ENCODE peak calls at places on chromosomes 11 and 22, in eight cellular contexts. One of them, this sample, is unnamed.

GRCh38 chr11:32562839-32563599 is 20.6 kb upstream of the EIF3M start:
- DNase-seq in neural crest cell: no peak
- DNase-seq in nephron progenitor cell: peak; percentile 33
- DNase-seq in body of pancreas: no peak
- DNase-seq in adrenal gland: no peak
- DNase-seq in endothelial cell: no peak
- DNase-seq in astrocyte of the spinal cord: no peak
- DNase-seq in Peyer's patch: no peak
- DNase-seq in this sample: no peak

GRCh38 chr11:44083906-44084305 is 11.6 kb upstream of the EXT2 start:
- DNase-seq in neural crest cell: no peak
- DNase-seq in nephron progenitor cell: no peak
- DNase-seq in body of pancreas: no peak
- DNase-seq in adrenal gland: no peak
- DNase-seq in endothelial cell: no peak
- DNase-seq in astrocyte of the spinal cord: peak; percentile 10
- DNase-seq in Peyer's patch: no peak
- DNase-seq in this sample: no peak

GRCh38 chr22:19876941-19877625 is 22.4 kb upstream of the GNB1L start:
- DNase-seq in neural crest cell: no peak
- DNase-seq in nephron progenitor cell: no peak
- DNase-seq in body of pancreas: peak; percentile 9
- DNase-seq in adrenal gland: peak; percentile 5
- DNase-seq in endothelial cell: no peak
- DNase-seq in astrocyte of the spinal cord: no peak
- DNase-seq in Peyer's patch: no peak
- DNase-seq in this sample: peak; percentile 57

GRCh38 chr11:5504403-5504891 is 5.3 kb downstream of the UBQLN3 start:
- DNase-seq in neural crest cell: no peak
- DNase-seq in nephron progenitor cell: no peak
- DNase-seq in body of pancreas: no peak
- DNase-seq in adrenal gland: no peak
- DNase-seq in endothelial cell: no peak
- DNase-seq in astrocyte of the spinal cord: no peak
- DNase-seq in Peyer's patch: no peak
- DNase-seq in this sample: no peak

GRCh38 chr11:76197332-76197731 is 9.0 kb downstream of the WNT11 start:
- DNase-seq in neural crest cell: no peak
- DNase-seq in nephron progenitor cell: no peak
- DNase-seq in body of pancreas: no peak
- DNase-seq in adrenal gland: no peak
- DNase-seq in endothelial cell: no peak
- DNase-seq in astrocyte of the spinal cord: no peak
- DNase-seq in Peyer's patch: no peak
- DNase-seq in this sample: no peak

GRCh38 chr11:118912742-118913410 is 12.8 kb downstream of the BCL9L start:
- DNase-seq in neural crest cell: no peak
- DNase-seq in nephron progenitor cell: no peak
- DNase-seq in body of pancreas: no peak
- DNase-seq in adrenal gland: peak; percentile 62
- DNase-seq in endothelial cell: no peak
- DNase-seq in astrocyte of the spinal cord: no peak
- DNase-seq in Peyer's patch: no peak
- DNase-seq in this sample: no peak

GRCh38 chr11:95920460-95921105 is 3.3 kb downstream of the MTMR2 start:
- DNase-seq in neural crest cell: no peak
- DNase-seq in nephron progenitor cell: no peak
- DNase-seq in body of pancreas: no peak
- DNase-seq in adrenal gland: no peak
- DNase-seq in endothelial cell: no peak
- DNase-seq in astrocyte of the spinal cord: no peak
- DNase-seq in Peyer's patch: no peak
- DNase-seq in this sample: no peak

GRCh38 chr22:44286673-44287072 is 26.1 kb downstream of the SHISAL1 start:
- DNase-seq in neural crest cell: no peak
- DNase-seq in nephron progenitor cell: no peak
- DNase-seq in body of pancreas: no peak
- DNase-seq in adrenal gland: no peak
- DNase-seq in endothelial cell: no peak
- DNase-seq in astrocyte of the spinal cord: no peak
- DNase-seq in Peyer's patch: no peak
- DNase-seq in this sample: no peak

GRCh38 chr22:35102663-35103062 is 36.7 kb downstream of the ISX start:
- DNase-seq in neural crest cell: no peak
- DNase-seq in nephron progenitor cell: peak; percentile 51
- DNase-seq in body of pancreas: no peak
- DNase-seq in adrenal gland: no peak
- DNase-seq in endothelial cell: no peak
- DNase-seq in astrocyte of the spinal cord: no peak
- DNase-seq in Peyer's patch: peak; percentile 78
- DNase-seq in this sample: no peak

GRCh38 chr22:47132428-47132825 is 370.0 kb downstream of the TBC1D22A start:
- DNase-seq in neural crest cell: no peak
- DNase-seq in nephron progenitor cell: no peak
- DNase-seq in body of pancreas: no peak
- DNase-seq in adrenal gland: no peak
- DNase-seq in endothelial cell: no peak
- DNase-seq in astrocyte of the spinal cord: no peak
- DNase-seq in Peyer's patch: no peak
- DNase-seq in this sample: no peak

GRCh38 chr22:32794449-32795213 is 6.9 kb upstream of the TIMP3 start:
- DNase-seq in neural crest cell: no peak
- DNase-seq in nephron progenitor cell: no peak
- DNase-seq in body of pancreas: no peak
- DNase-seq in adrenal gland: no peak
- DNase-seq in endothelial cell: no peak
- DNase-seq in astrocyte of the spinal cord: peak; percentile 33
- DNase-seq in Peyer's patch: no peak
- DNase-seq in this sample: no peak

GRCh38 chr11:112526699-112527410 is 266.2 kb upstream of the PLET1 start:
- DNase-seq in neural crest cell: no peak
- DNase-seq in nephron progenitor cell: no peak
- DNase-seq in body of pancreas: no peak
- DNase-seq in adrenal gland: no peak
- DNase-seq in endothelial cell: no peak
- DNase-seq in astrocyte of the spinal cord: no peak
- DNase-seq in Peyer's patch: no peak
- DNase-seq in this sample: no peak

GRCh38 chr11:112525270-112525669 is 264.6 kb upstream of the PLET1 start:
- DNase-seq in neural crest cell: no peak
- DNase-seq in nephron progenitor cell: no peak
- DNase-seq in body of pancreas: no peak
- DNase-seq in adrenal gland: peak; percentile 23
- DNase-seq in endothelial cell: no peak
- DNase-seq in astrocyte of the spinal cord: peak; percentile 42
- DNase-seq in Peyer's patch: no peak
- DNase-seq in this sample: peak; percentile 69

GRCh38 chr11:112523917-112524316 is 263.3 kb upstream of the PLET1 start:
- DNase-seq in neural crest cell: no peak
- DNase-seq in nephron progenitor cell: no peak
- DNase-seq in body of pancreas: no peak
- DNase-seq in adrenal gland: no peak
- DNase-seq in endothelial cell: no peak
- DNase-seq in astrocyte of the spinal cord: no peak
- DNase-seq in Peyer's patch: no peak
- DNase-seq in this sample: no peak

GRCh38 chr11:112524808-112525207 is 264.1 kb upstream of the PLET1 start:
- DNase-seq in neural crest cell: no peak
- DNase-seq in nephron progenitor cell: no peak
- DNase-seq in body of pancreas: no peak
- DNase-seq in adrenal gland: peak; percentile 19
- DNase-seq in endothelial cell: no peak
- DNase-seq in astrocyte of the spinal cord: no peak
- DNase-seq in Peyer's patch: no peak
- DNase-seq in this sample: peak; percentile 66

DNA sequence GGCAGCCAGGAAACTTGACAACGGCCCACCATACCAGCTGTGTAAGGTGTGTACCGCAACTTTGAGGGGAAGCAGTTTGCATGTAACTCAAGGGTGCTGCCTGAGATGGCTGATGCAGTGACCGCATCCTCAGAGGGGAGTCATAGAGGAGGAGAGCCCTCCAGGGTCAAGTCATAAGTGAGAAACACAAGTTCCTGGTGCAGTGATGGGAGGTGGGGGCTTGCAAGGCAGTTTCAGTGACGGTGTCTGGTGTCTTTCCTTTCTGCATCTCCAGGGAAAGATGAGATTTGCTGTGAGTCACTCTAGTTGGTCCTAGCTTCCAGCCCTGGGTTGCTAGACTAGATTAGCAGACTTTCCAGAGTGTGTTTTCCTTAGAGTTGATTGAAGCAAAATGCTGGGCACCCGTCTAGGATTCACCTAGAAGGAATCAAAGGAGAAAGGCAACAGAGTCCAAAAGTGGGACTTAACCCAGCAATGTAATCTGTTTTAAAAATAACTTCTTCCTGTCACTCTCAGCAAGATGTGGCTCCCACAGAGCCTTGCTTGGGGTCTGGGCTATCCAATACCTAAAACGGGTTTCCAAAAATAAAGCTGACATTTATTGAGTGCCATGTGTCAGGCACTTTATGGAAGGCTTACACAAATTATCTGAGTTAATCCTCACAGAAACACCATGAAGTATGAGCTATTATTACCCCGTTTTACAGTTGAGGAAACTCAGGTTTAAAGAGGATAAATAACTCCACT is 265.4 kb upstream of the PLET1 start:
- DNase-seq in neural crest cell: no peak
- DNase-seq in nephron progenitor cell: no peak
- DNase-seq in body of pancreas: no peak
- DNase-seq in adrenal gland: no peak
- DNase-seq in endothelial cell: no peak
- DNase-seq in astrocyte of the spinal cord: no peak
- DNase-seq in Peyer's patch: no peak
- DNase-seq in this sample: no peak
- TF ChIP-seq CTCF in neural crest cell: no peak
- TF ChIP-seq CTCF in nephron progenitor cell: no peak
- TF ChIP-seq CTCF in body of pancreas: no peak
- TF ChIP-seq CTCF in adrenal gland: no peak
- TF ChIP-seq CTCF in endothelial cell: no peak
- TF ChIP-seq CTCF in astrocyte of the spinal cord: no peak
- TF ChIP-seq CTCF in Peyer's patch: no peak
- TF ChIP-seq CTCF in this sample: no peak

DNA sequence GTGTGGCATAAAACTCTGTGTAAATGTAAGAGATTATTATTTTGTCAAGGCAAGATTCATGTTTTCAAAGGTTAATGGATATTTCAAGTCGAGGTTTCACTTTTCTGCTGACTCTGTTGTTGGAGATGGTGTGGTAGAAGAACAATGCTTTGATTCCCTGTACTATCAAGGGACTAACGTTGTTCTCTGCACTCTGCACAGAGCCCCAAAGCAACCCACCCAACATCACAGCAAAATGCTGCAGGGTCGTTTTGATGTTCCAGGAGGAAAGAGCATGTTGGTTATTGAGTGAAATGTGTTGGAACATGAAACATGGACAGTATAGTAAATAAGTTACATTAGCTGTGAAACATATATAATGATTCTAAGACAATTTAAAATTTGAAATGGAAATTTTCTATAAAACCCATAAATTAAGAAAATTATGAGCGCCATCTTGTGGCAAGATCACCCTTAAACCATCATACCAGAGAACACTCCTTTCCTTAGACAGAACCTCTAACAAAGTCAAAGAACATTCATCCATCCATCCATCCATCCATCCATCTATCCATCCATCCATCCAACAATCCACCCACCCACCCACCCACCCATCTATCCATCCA is 164.4 kb upstream of the ZBED5 start:
- DNase-seq in neural crest cell: no peak
- DNase-seq in nephron progenitor cell: no peak
- DNase-seq in body of pancreas: no peak
- DNase-seq in adrenal gland: no peak
- DNase-seq in endothelial cell: no peak
- DNase-seq in astrocyte of the spinal cord: peak; percentile 29
- DNase-seq in Peyer's patch: no peak
- DNase-seq in this sample: no peak
- TF ChIP-seq CTCF in neural crest cell: peak; percentile 72
- TF ChIP-seq CTCF in nephron progenitor cell: peak; percentile 24
- TF ChIP-seq CTCF in body of pancreas: peak; percentile 53
- TF ChIP-seq CTCF in adrenal gland: peak; percentile 57
- TF ChIP-seq CTCF in endothelial cell: peak; percentile 47
- TF ChIP-seq CTCF in astrocyte of the spinal cord: peak; percentile 45
- TF ChIP-seq CTCF in Peyer's patch: peak; percentile 60
- TF ChIP-seq CTCF in this sample: peak; percentile 39

DNA sequence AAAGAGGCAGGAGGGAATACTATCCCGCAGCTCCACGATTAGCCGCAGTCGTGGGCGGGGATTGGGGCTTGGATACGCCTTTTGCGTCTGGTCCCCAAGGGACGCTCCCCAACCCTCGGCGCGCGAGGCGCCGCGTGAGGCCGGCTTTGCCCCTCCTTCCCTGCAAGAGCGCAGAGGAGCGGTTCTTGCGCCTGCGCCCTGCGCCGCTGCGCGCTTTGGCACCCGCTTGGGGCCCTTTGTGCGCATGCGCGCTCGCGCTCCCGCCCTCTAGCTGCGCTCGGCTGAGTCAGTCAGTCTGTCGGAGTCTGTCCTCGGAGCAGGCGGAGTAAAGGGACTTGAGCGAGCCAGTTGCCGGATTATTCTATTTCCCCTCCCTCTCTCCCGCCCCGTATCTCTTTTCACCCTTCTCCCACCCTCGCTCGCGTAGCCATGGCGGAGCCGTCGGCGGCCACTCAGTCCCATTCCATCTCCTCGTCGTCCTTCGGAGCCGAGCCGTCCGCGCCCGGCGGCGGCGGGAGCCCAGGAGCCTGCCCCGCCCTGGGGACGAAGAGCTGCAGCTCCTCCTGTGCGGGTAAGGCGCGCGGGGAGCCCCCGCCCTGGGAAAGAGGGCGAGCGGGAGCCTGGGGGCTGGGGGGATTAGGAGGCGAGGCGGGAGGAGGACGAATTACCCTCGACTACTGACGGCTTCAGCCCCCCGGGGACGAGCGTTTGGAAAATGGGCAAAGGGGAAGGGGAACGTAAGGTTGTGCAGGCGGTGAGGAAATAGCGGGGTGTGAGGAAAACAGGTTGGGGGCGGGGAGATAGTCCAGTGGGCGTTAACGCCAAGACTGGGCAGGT is at the start of gene RTN3:
- DNase-seq in neural crest cell: peak; percentile 97
- DNase-seq in nephron progenitor cell: peak; percentile 98
- DNase-seq in body of pancreas: peak; percentile 97
- DNase-seq in adrenal gland: peak; percentile 97
- DNase-seq in endothelial cell: peak; percentile 99
- DNase-seq in astrocyte of the spinal cord: peak; percentile 99
- DNase-seq in Peyer's patch: peak; percentile 99
- DNase-seq in this sample: peak; percentile 98
- TF ChIP-seq CTCF in neural crest cell: no peak
- TF ChIP-seq CTCF in nephron progenitor cell: no peak
- TF ChIP-seq CTCF in body of pancreas: peak; percentile 54
- TF ChIP-seq CTCF in adrenal gland: no peak
- TF ChIP-seq CTCF in endothelial cell: no peak
- TF ChIP-seq CTCF in astrocyte of the spinal cord: no peak
- TF ChIP-seq CTCF in Peyer's patch: peak; percentile 11
- TF ChIP-seq CTCF in this sample: no peak

DNA sequence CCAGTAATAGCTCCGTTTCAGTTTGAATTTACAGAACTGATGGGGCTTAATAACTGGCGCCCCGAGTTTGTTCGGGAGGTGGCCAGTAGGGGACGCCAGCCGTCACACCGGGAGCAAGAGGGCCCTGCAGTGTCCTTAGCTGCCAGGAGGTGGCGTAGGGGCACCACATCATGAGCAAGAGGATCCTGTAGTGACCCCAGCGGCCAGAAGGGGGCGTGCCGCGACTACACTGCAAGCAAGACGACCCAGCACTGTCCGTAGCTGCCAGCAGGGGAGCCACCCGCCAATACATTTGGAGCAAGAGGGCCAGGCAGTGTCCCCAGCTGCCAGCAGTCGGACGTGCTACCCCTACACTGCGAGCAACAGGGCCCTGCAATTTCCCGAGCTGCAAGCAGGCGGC is 663.7 kb upstream of the B3GAT1 start:
- DNase-seq in neural crest cell: peak; percentile 38
- DNase-seq in nephron progenitor cell: peak; percentile 65
- DNase-seq in body of pancreas: peak; percentile 68
- DNase-seq in adrenal gland: peak; percentile 49
- DNase-seq in endothelial cell: peak; percentile 75
- DNase-seq in astrocyte of the spinal cord: peak; percentile 35
- DNase-seq in Peyer's patch: peak; percentile 65
- DNase-seq in this sample: no peak
- TF ChIP-seq CTCF in neural crest cell: peak; percentile 63
- TF ChIP-seq CTCF in nephron progenitor cell: peak; percentile 53
- TF ChIP-seq CTCF in body of pancreas: peak; percentile 28
- TF ChIP-seq CTCF in adrenal gland: peak; percentile 43
- TF ChIP-seq CTCF in endothelial cell: peak; percentile 95
- TF ChIP-seq CTCF in astrocyte of the spinal cord: peak; percentile 52
- TF ChIP-seq CTCF in Peyer's patch: peak; percentile 22
- TF ChIP-seq CTCF in this sample: no peak